ENCODE peak calls at places on chromosomes 2 and 18, in four cellular contexts. One of them, this sample, is unnamed.

GRCh38 chr2:184125867-184126266 is 472.5 kb upstream of the ZNF804A start:
- DNase-seq in cardiac muscle cell: no peak
- DNase-seq in foreskin fibroblast: no peak
- DNase-seq in DND-41: no peak
- DNase-seq in this sample: no peak

GRCh38 chr2:238458641-238459040 is 31.9 kb downstream of the ASB1 start:
- DNase-seq in cardiac muscle cell: peak; percentile 25
- DNase-seq in foreskin fibroblast: peak; percentile 41
- DNase-seq in DND-41: no peak
- DNase-seq in this sample: peak; percentile 58

GRCh38 chr2:209236369-209236768 is 187.5 kb upstream of the MAP2 start:
- DNase-seq in cardiac muscle cell: no peak
- DNase-seq in foreskin fibroblast: no peak
- DNase-seq in DND-41: no peak
- DNase-seq in this sample: peak; percentile 22

GRCh38 chr2:160144278-160144990 is 55.6 kb downstream of the ITGB6 start:
- DNase-seq in cardiac muscle cell: no peak
- DNase-seq in foreskin fibroblast: no peak
- DNase-seq in DND-41: no peak
- DNase-seq in this sample: peak; percentile 31

GRCh38 chr2:171522057-171522803 is at the start of gene CYBRD1:
- DNase-seq in cardiac muscle cell: peak; percentile 94
- DNase-seq in foreskin fibroblast: peak; percentile 98
- DNase-seq in DND-41: peak; percentile 31
- DNase-seq in this sample: peak; percentile 91

GRCh38 chr2:30239308-30240161 is 8.2 kb downstream of the LBH start:
- DNase-seq in cardiac muscle cell: peak; percentile 96
- DNase-seq in foreskin fibroblast: peak; percentile 76
- DNase-seq in DND-41: peak; percentile 78
- DNase-seq in this sample: peak; percentile 80

GRCh38 chr2:205705511-205706397 is 23.5 kb downstream of the NRP2 start:
- DNase-seq in cardiac muscle cell: no peak
- DNase-seq in foreskin fibroblast: no peak
- DNase-seq in DND-41: no peak
- DNase-seq in this sample: no peak

GRCh38 chr2:74849228-74849892 is 15.4 kb downstream of the HK2 start:
- DNase-seq in cardiac muscle cell: peak; percentile 78
- DNase-seq in foreskin fibroblast: no peak
- DNase-seq in DND-41: peak; percentile 17
- DNase-seq in this sample: no peak

GRCh38 chr2:177592397-177592796 is 199.8 kb downstream of the AGPS start:
- DNase-seq in cardiac muscle cell: no peak
- DNase-seq in foreskin fibroblast: no peak
- DNase-seq in DND-41: no peak
- DNase-seq in this sample: no peak

GRCh38 chr2:120344214-120344990 is 1.5 kb upstream of the INHBB start:
- DNase-seq in cardiac muscle cell: peak; percentile 34
- DNase-seq in foreskin fibroblast: peak; percentile 49
- DNase-seq in DND-41: no peak
- DNase-seq in this sample: no peak

GRCh38 chr2:226690471-226691024 is 109.1 kb downstream of the IRS1 start:
- DNase-seq in cardiac muscle cell: no peak
- DNase-seq in foreskin fibroblast: no peak
- DNase-seq in DND-41: no peak
- DNase-seq in this sample: peak; percentile 70

GRCh38 chr2:152781210-152781609 is 62.8 kb downstream of the ARL6IP6 start:
- DNase-seq in cardiac muscle cell: no peak
- DNase-seq in foreskin fibroblast: no peak
- DNase-seq in DND-41: no peak
- DNase-seq in this sample: no peak

GRCh38 chr2:172251231-172251630 is 148.5 kb upstream of the DLX2 start:
- DNase-seq in cardiac muscle cell: no peak
- DNase-seq in foreskin fibroblast: peak; percentile 70
- DNase-seq in DND-41: no peak
- DNase-seq in this sample: no peak

GRCh38 chr2:234770081-234770506 is 181.7 kb upstream of the SH3BP4 start:
- DNase-seq in cardiac muscle cell: peak; percentile 83
- DNase-seq in foreskin fibroblast: peak; percentile 25
- DNase-seq in DND-41: no peak
- DNase-seq in this sample: peak; percentile 82

GRCh38 chr18:63344263-63344662 is 22.7 kb downstream of the KDSR start:
- DNase-seq in cardiac muscle cell: no peak
- DNase-seq in foreskin fibroblast: no peak
- DNase-seq in DND-41: no peak
- DNase-seq in this sample: no peak

GRCh38 chr18:7979714-7980113 is 412.6 kb downstream of the PTPRM start:
- DNase-seq in cardiac muscle cell: no peak
- DNase-seq in foreskin fibroblast: no peak
- DNase-seq in DND-41: no peak
- DNase-seq in this sample: no peak

GRCh38 chr2:5482929-5483331 is 209.3 kb upstream of the SOX11 start:
- DNase-seq in cardiac muscle cell: no peak
- DNase-seq in foreskin fibroblast: no peak
- DNase-seq in DND-41: peak; percentile 39
- DNase-seq in this sample: peak; percentile 55

GRCh38 chr2:1738646-1739302 is 5.5 kb downstream of the PXDN start:
- DNase-seq in cardiac muscle cell: no peak
- DNase-seq in foreskin fibroblast: no peak
- DNase-seq in DND-41: no peak
- DNase-seq in this sample: no peak

GRCh38 chr2:239239607-239240479 is 161.0 kb downstream of the HDAC4 start:
- DNase-seq in cardiac muscle cell: peak; percentile 33
- DNase-seq in foreskin fibroblast: peak; percentile 64
- DNase-seq in DND-41: no peak
- DNase-seq in this sample: no peak

GRCh38 chr18:73136134-73136533 is 268.3 kb upstream of the NETO1 start:
- DNase-seq in cardiac muscle cell: no peak
- DNase-seq in foreskin fibroblast: peak; percentile 5
- DNase-seq in DND-41: no peak
- DNase-seq in this sample: no peak

GRCh38 chr2:223760838-223761502 is 76.4 kb downstream of the AP1S3 start:
- DNase-seq in cardiac muscle cell: peak; percentile 51
- DNase-seq in foreskin fibroblast: peak; percentile 92
- DNase-seq in DND-41: no peak
- DNase-seq in this sample: peak; percentile 19

GRCh38 chr2:161873689-161874088 is 200.3 kb downstream of the DPP4 start:
- DNase-seq in cardiac muscle cell: no peak
- DNase-seq in foreskin fibroblast: no peak
- DNase-seq in DND-41: no peak
- DNase-seq in this sample: no peak

GRCh38 chr2:71666094-71666474 is 212.7 kb downstream of the DYSF start:
- DNase-seq in cardiac muscle cell: no peak
- DNase-seq in foreskin fibroblast: no peak
- DNase-seq in DND-41: no peak
- DNase-seq in this sample: no peak

GRCh38 chr18:10533111-10533510 is 7.3 kb downstream of the NAPG start:
- DNase-seq in cardiac muscle cell: no peak
- DNase-seq in foreskin fibroblast: no peak
- DNase-seq in DND-41: no peak
- DNase-seq in this sample: no peak

GRCh38 chr2:28395334-28396061 is 2.8 kb downstream of the FOSL2 start:
- DNase-seq in cardiac muscle cell: peak; percentile 89
- DNase-seq in foreskin fibroblast: peak; percentile 80
- DNase-seq in DND-41: no peak
- DNase-seq in this sample: peak; percentile 65

GRCh38 chr2:122203523-122203922 is 448.1 kb downstream of the TSN start:
- DNase-seq in cardiac muscle cell: peak; percentile 95
- DNase-seq in foreskin fibroblast: peak; percentile 8
- DNase-seq in DND-41: no peak
- DNase-seq in this sample: peak; percentile 50

GRCh38 chr2:215904101-215904500 is 109.2 kb downstream of the MREG start:
- DNase-seq in cardiac muscle cell: peak; percentile 68
- DNase-seq in foreskin fibroblast: peak; percentile 84
- DNase-seq in DND-41: no peak
- DNase-seq in this sample: no peak

GRCh38 chr18:31386683-31387082 is 10.1 kb downstream of the DSG4 start:
- DNase-seq in cardiac muscle cell: no peak
- DNase-seq in foreskin fibroblast: no peak
- DNase-seq in DND-41: no peak
- DNase-seq in this sample: no peak

GRCh38 chr2:232421189-232421785 is 14.6 kb downstream of the ALPG start:
- DNase-seq in cardiac muscle cell: no peak
- DNase-seq in foreskin fibroblast: no peak
- DNase-seq in DND-41: no peak
- DNase-seq in this sample: no peak

GRCh38 chr2:240846881-240847601 is 21.6 kb upstream of the AGXT start:
- DNase-seq in cardiac muscle cell: no peak
- DNase-seq in foreskin fibroblast: no peak
- DNase-seq in DND-41: no peak
- DNase-seq in this sample: no peak

GRCh38 chr2:163723881-163724280 is 11.9 kb downstream of the FIGN start:
- DNase-seq in cardiac muscle cell: no peak
- DNase-seq in foreskin fibroblast: no peak
- DNase-seq in DND-41: no peak
- DNase-seq in this sample: no peak

GRCh38 chr2:127623388-127624320 is 22.3 kb upstream of the GPR17 start:
- DNase-seq in cardiac muscle cell: peak; percentile 6
- DNase-seq in foreskin fibroblast: peak; percentile 32
- DNase-seq in DND-41: peak; percentile 72
- DNase-seq in this sample: no peak

GRCh38 chr18:31741096-31741735 is 19.5 kb downstream of the SLC25A52 start:
- DNase-seq in cardiac muscle cell: peak; percentile 61
- DNase-seq in foreskin fibroblast: peak; percentile 46
- DNase-seq in DND-41: peak; percentile 51
- DNase-seq in this sample: peak; percentile 38

GRCh38 chr18:14179306-14179705 is 47.1 kb upstream of the ZNF519 start:
- DNase-seq in cardiac muscle cell: no peak
- DNase-seq in foreskin fibroblast: peak; percentile 1
- DNase-seq in DND-41: no peak
- DNase-seq in this sample: no peak
- H3K4me3 ChIP-seq in cardiac muscle cell: no peak overlapping the region
- H3K4me3 ChIP-seq in foreskin fibroblast: peak overlapping the region; percentile 41
- H3K4me3 ChIP-seq in DND-41: peak overlapping the region; percentile 77
- H3K4me3 ChIP-seq in this sample: no peak overlapping the region

DNA sequence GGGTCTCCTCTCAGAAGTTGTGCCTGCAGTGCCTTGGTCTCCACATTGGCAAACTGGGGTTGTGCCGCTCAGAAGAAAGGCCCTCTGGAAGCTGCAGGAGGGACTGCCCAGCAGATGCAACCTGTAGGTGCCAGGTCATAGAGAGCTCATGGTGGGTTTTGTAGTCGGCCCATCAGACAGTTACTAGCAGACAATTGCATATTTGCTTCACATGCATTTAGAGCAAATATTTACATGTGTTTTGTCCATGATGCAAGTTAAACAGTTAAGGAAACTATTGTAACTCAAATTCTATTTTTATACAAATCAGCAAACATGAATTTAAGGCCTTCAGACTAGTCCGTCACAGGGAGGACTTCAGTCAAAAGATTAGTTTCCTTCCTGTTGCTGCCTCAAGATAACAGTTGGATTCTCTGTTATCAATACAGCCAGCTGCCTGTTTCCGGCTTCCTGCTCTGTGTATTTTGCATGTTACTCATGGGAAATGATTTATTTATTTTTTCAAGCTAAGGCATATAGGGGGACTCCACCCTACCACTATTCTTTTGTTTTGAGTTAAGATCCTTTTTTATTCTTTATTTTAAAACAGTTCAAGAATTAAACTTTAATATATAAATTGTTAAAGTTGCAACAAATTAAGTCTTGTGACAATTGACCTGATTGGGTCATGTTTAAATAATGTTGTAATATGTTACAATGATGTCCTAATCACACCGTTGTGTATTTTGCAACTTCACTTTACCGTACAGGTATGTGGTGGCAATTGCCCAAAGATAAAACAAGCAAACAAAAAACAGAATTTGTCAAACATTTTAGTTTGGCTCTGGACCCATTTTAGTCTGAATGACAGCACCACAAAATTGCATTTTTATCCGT is 133.5 kb downstream of the SPTBN1 start:
- DNase-seq in cardiac muscle cell: peak; percentile 65
- DNase-seq in foreskin fibroblast: no peak
- DNase-seq in DND-41: peak; percentile 44
- DNase-seq in this sample: no peak
- H3K4me3 ChIP-seq in cardiac muscle cell: no peak overlapping the region
- H3K4me3 ChIP-seq in foreskin fibroblast: no peak overlapping the region
- H3K4me3 ChIP-seq in DND-41: no peak overlapping the region
- H3K4me3 ChIP-seq in this sample: no peak overlapping the region

DNA sequence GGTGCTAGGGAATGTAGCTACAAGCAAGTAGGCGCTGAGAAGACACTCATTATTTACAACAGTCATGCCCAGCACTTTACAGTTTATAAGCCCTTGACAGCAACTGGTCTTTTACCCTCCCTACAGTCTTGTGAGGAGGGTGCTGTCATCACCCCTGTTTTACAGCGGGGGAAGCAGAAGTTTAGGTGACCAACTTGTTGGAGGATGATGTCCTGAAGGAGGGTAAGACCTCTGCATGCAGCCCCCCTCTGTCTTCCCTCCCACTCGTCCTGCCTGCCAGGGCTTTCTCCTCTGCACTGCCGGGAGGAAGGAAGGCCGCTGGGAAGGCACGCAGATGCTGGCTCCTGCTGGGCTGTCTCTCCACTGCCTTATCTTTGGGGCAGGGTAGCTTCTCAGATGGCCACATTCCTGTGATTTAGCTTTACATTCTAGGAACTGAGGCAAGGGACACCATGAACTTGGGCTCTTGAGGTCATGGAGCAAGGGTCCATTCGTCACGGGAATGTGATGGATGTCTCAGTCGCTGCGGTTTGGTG is 972 bp downstream of the IL1R1 start:
- DNase-seq in cardiac muscle cell: peak; percentile 87
- DNase-seq in foreskin fibroblast: peak; percentile 69
- DNase-seq in DND-41: no peak
- DNase-seq in this sample: no peak
- H3K4me3 ChIP-seq in cardiac muscle cell: no peak overlapping the region
- H3K4me3 ChIP-seq in foreskin fibroblast: peak overlapping the region; percentile 75
- H3K4me3 ChIP-seq in DND-41: no peak overlapping the region
- H3K4me3 ChIP-seq in this sample: no peak overlapping the region

GRCh38 chr2:139293992-139294548 is 513.9 kb upstream of the NXPH2 start:
- DNase-seq in cardiac muscle cell: no peak
- DNase-seq in foreskin fibroblast: no peak
- DNase-seq in DND-41: no peak
- DNase-seq in this sample: no peak
- H3K4me3 ChIP-seq in cardiac muscle cell: no peak overlapping the region
- H3K4me3 ChIP-seq in foreskin fibroblast: no peak overlapping the region
- H3K4me3 ChIP-seq in DND-41: no peak overlapping the region
- H3K4me3 ChIP-seq in this sample: no peak overlapping the region

GRCh38 chr18:54210463-54210862 is 14.0 kb downstream of the MBD2 start:
- DNase-seq in cardiac muscle cell: no peak
- DNase-seq in foreskin fibroblast: no peak
- DNase-seq in DND-41: no peak
- DNase-seq in this sample: no peak

GRCh38 chr18:54205951-54206350 is 18.5 kb downstream of the MBD2 start:
- DNase-seq in cardiac muscle cell: peak; percentile 30
- DNase-seq in foreskin fibroblast: no peak
- DNase-seq in DND-41: no peak
- DNase-seq in this sample: no peak

GRCh38 chr18:54206447-54206846 is 18.0 kb downstream of the MBD2 start:
- DNase-seq in cardiac muscle cell: peak; percentile 21
- DNase-seq in foreskin fibroblast: no peak
- DNase-seq in DND-41: no peak
- DNase-seq in this sample: no peak

GRCh38 chr18:54204883-54205282 is 19.6 kb downstream of the MBD2 start:
- DNase-seq in cardiac muscle cell: no peak
- DNase-seq in foreskin fibroblast: no peak
- DNase-seq in DND-41: no peak
- DNase-seq in this sample: no peak

GRCh38 chr18:54209471-54210180 is 14.8 kb downstream of the MBD2 start:
- DNase-seq in cardiac muscle cell: peak; percentile 23
- DNase-seq in foreskin fibroblast: no peak
- DNase-seq in DND-41: no peak
- DNase-seq in this sample: no peak
- H3K4me3 ChIP-seq in cardiac muscle cell: no peak overlapping the region
- H3K4me3 ChIP-seq in foreskin fibroblast: no peak overlapping the region
- H3K4me3 ChIP-seq in DND-41: no peak overlapping the region
- H3K4me3 ChIP-seq in this sample: no peak overlapping the region

This sample was measured in SJCRH30.